ENCODE peak calls at places on chromosomes 2 and 18, in seven cellular contexts. N is BJ, J is choroid plexus epithelial cell, D is gastrocnemius medialis, Z is A673, M is lower lobe of right lung, G is fibroblast of pulmonary artery. F is an unnamed sample.

GRCh38 chr2:96108578-96109561 is 7.5 kb downstream of the ADRA2B start:
- DNase-seq in N (no peak), M (peak; percentile 41), J (peak; percentile 11), G (no peak), D (no peak), Z (no peak), F (no peak)

GRCh38 chr2:38294597-38294996 is 82.5 kb downstream of the ATL2 start:
- DNase-seq in D (no peak), J (no peak), M (no peak), Z (no peak), N (no peak), G (no peak), F (no peak)

GRCh38 chr2:40401896-40402295 is 50.0 kb downstream of the SLC8A1 start:
- DNase-seq in M (no peak), J (peak; percentile 93), N (peak; percentile 38), Z (no peak), D (no peak), G (peak; percentile 81), F (peak; percentile 28)

GRCh38 chr2:236830931-236831330 is 254.8 kb upstream of the COPS8 start:
- DNase-seq in J (no peak), Z (no peak), D (no peak), G (no peak), M (no peak), N (peak; percentile 33), F (no peak)

GRCh38 chr2:164742738-164743317 is 98.8 kb downstream of the COBLL1 start:
- DNase-seq in Z (no peak), G (no peak), D (no peak), N (no peak), M (no peak), J (no peak), F (no peak)

GRCh38 chr2:127076924-127077323 is 30.0 kb downstream of the BIN1 start:
- DNase-seq in D (peak; percentile 77), N (no peak), G (no peak), Z (no peak), J (no peak), M (no peak), F (no peak)

GRCh38 chr2:240554767-240555493 is 2.9 kb downstream of the ANKMY1 start:
- DNase-seq in Z (no peak), M (peak; percentile 43), N (no peak), J (no peak), G (no peak), D (no peak), F (no peak)

GRCh38 chr18:7020995-7021777 is 96.4 kb downstream of the LAMA1 start:
- DNase-seq in G (no peak), Z (no peak), N (no peak), M (no peak), J (no peak), D (no peak), F (no peak)

GRCh38 chr2:128215897-128216645 is 102.6 kb downstream of the HS6ST1 start:
- DNase-seq in D (no peak), N (no peak), J (peak; percentile 39), Z (no peak), G (no peak), M (no peak), F (no peak)

GRCh38 chr18:10715791-10716190 is 190.0 kb downstream of the NAPG start:
- DNase-seq in M (no peak), G (peak; percentile 89), J (peak; percentile 46), N (no peak), Z (peak; percentile 25), D (no peak), F (no peak)

GRCh38 chr18:10724666-10725065 is 198.8 kb downstream of the NAPG start:
- DNase-seq in Z (no peak), J (no peak), D (no peak), N (no peak), G (no peak), M (no peak), F (no peak)

GRCh38 chr18:10713400-10713799 is 187.6 kb downstream of the NAPG start:
- DNase-seq in N (no peak), D (no peak), Z (no peak), J (no peak), M (no peak), G (no peak), F (no peak)

DNA sequence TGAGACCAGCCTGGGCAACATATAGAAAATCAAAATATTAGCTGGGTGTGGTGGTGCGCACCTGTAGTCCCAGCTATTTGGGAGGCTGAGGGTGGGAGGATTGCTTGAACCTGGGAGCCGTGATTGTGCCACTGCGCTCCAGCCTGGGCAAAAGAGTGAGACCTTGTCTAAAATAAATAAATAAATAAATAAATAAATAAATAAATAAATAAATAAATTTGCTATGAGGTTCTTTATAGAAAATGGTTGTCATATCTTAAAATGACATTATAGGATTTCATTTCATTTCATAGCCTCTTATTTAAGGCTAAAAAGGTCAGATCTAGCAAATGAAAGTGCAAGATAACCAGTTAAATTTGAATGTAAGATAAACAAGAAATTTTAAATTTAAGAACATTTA is 193.0 kb downstream of the NAPG start:
- DNase-seq in G (no peak), N (no peak), Z (no peak), M (no peak), D (no peak), J (no peak), F (no peak)
- TF ChIP-seq CTCF in G (no peak), N (no peak), Z (no peak), M (no peak), D (no peak), J (no peak), F (no peak)

DNA sequence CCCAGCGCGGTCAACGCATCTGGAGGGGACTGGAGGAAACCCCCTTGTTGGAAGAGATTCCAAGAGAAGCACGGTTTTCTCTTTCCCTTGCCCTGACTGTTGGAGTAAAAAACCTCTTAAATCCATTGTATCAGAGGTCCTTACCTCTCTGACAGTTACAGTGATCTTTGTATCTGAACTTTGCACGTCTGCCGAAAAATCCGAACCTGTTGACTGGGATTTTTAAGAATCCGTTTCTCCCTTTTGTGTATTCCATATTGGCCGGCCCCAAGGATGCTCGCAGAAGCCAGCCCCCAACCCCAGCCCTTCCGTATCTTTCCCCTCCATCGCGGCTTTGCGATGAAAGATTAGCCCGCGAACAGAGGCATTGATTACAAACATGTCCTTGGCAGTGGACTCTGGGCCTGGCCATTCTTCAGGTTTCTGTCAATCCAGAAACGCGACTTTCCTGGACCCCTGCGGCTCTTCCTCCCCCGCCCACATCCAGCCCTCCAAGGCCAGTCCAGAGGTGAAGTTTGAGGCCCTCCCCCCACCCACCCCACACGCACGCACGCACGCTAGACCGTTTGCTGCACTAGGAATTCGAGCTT is 4.6 kb upstream of the DLX1 start:
- DNase-seq in Z (no peak), G (no peak), N (no peak), D (no peak), J (no peak), M (no peak), F (no peak)
- H3K4me3 ChIP-seq in Z (no peak overlapping the region), G (no peak overlapping the region), N (no peak overlapping the region), D (no peak overlapping the region), J (no peak overlapping the region), M (no peak overlapping the region), F (no peak overlapping the region)

GRCh38 chr2:197673142-197673541 is 2.2 kb downstream of the RFTN2 start:
- DNase-seq in Z (peak; percentile 2), G (no peak), J (no peak), N (no peak), D (no peak), M (no peak), F (no peak)

GRCh38 chr2:197675246-197675645 is at the start of gene RFTN2:
- DNase-seq in G (peak; percentile 34), N (no peak), Z (peak; percentile 29), M (no peak), J (peak; percentile 54), D (no peak), F (no peak)

GRCh38 chr2:197673606-197674005 is 1.8 kb downstream of the RFTN2 start:
- DNase-seq in N (no peak), D (no peak), G (no peak), M (no peak), Z (no peak), J (no peak), F (no peak)

GRCh38 chr2:197674546-197674945 is 841 bp downstream of the RFTN2 start:
- DNase-seq in J (peak; percentile 42), G (peak; percentile 34), Z (peak; percentile 17), D (no peak), N (no peak), M (no peak), F (no peak)

GRCh38 chr2:197674060-197674459 is 1.3 kb downstream of the RFTN2 start:
- DNase-seq in M (no peak), D (no peak), Z (no peak), J (no peak), N (no peak), G (no peak), F (no peak)
- TF ChIP-seq CTCF in M (no peak), D (no peak), Z (no peak), J (no peak), N (no peak), G (no peak), F (no peak)

DNA sequence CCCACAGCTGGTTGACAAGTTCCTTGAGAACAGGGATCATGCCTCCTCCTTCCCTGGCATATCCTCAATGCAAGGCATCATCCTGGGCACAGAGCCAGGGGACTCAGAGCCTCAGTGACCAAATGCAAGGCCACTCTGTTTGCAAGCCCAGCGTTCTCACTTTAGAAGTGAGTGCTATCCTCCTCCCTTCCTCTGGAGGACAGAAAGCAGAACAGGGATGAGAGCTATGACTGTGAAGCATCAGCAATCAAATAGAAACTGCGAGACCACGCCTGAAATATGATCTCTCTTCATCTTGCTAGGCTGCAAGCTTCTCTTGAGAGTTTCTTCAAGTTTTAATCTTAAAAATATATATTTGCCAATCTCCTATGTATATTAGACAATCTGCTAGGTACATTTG is 119.8 kb downstream of the LRATD1 start:
- DNase-seq in G (no peak), J (no peak), D (no peak), N (no peak), Z (no peak), M (no peak), F (no peak)
- H3K4me3 ChIP-seq in G (no peak overlapping the region), J (no peak overlapping the region), D (no peak overlapping the region), N (no peak overlapping the region), Z (no peak overlapping the region), M (no peak overlapping the region), F (no peak overlapping the region)

GRCh38 chr18:21914739-21915319 is 174.2 kb downstream of the MIB1 start:
- DNase-seq in N (no peak), D (no peak), J (peak; percentile 88), Z (peak; percentile 74), M (no peak), G (peak; percentile 84), F (no peak)
- TF ChIP-seq CTCF in N (peak; percentile 58), D (no peak), J (peak; percentile 83), Z (peak; percentile 72), M (peak; percentile 28), G (peak; percentile 78), F (peak; percentile 32)

F was measured in AG04449.